ENCODE peak calls at places on chromosomes 16 and 17, in ten cellular contexts. R, F, M, W, Q, U, B, N, Y and V are unnamed samples.

GRCh38 chr16:53084141-53084541 is 29.4 kb downstream of the CHD9 start:
- DNase-seq in R (no peak), F (peak), M (no peak), W (no peak), Q (no peak), U (no peak), B (no peak), N (no peak), Y (no peak), V (no peak)

GRCh38 chr16:14669776-14670175 is 24.3 kb downstream of the PLA2G10 start:
- DNase-seq in R (no peak), F (peak), M (peak), W (no peak), Q (no peak), U (no peak), B (no peak), N (no peak), Y (peak), V (no peak)

GRCh38 chr16:56662357-56663354 is 4.9 kb downstream of the MT1F start:
- DNase-seq in R (peak), F (no peak), M (no peak), W (no peak), Q (no peak), U (no peak), B (no peak), N (no peak), Y (no peak), V (no peak)

GRCh38 chr16:23104032-23104955 is 45.0 kb downstream of the USP31 start:
- DNase-seq in R (no peak), F (no peak), M (no peak), W (no peak), Q (no peak), U (no peak), B (no peak), N (no peak), Y (no peak), V (no peak)

GRCh38 chr16:67833418-67834241 is 8.5 kb upstream of the THAP11 start:
- DNase-seq in R (peak), F (peak), M (peak), W (peak), Q (peak), U (peak), B (peak), N (peak), Y (peak), V (peak)

GRCh38 chr17:1985093-1985492 is 40.0 kb downstream of the RTN4RL1 start:
- DNase-seq in R (no peak), F (no peak), M (no peak), W (no peak), Q (no peak), U (no peak), B (no peak), N (no peak), Y (no peak), V (no peak)

GRCh38 chr17:29579866-29580771 is 9.3 kb downstream of the GIT1 start:
- DNase-seq in R (peak), F (peak), M (peak), W (peak), Q (no peak), U (peak), B (peak), N (peak), Y (peak), V (peak)

GRCh38 chr17:78104540-78104941 is 24.0 kb downstream of the TMC6 start:
- DNase-seq in R (no peak), F (no peak), M (no peak), W (no peak), Q (no peak), U (no peak), B (no peak), N (no peak), Y (no peak), V (no peak)

GRCh38 chr16:836221-836620 is 35.7 kb upstream of the GNG13 start:
- DNase-seq in R (no peak), F (no peak), M (no peak), W (no peak), Q (no peak), U (no peak), B (no peak), N (no peak), Y (no peak), V (no peak)

GRCh38 chr17:30091771-30092170 is 24.8 kb upstream of the NSRP1 start:
- DNase-seq in R (no peak), F (no peak), M (no peak), W (no peak), Q (no peak), U (no peak), B (no peak), N (no peak), Y (no peak), V (peak)

GRCh38 chr16:72927199-72928088 is 120.5 kb downstream of the ZFHX3 start:
- DNase-seq in R (no peak), F (no peak), M (peak), W (no peak), Q (peak), U (peak), B (no peak), N (no peak), Y (peak), V (peak)

GRCh38 chr16:25114121-25114520 is 2.6 kb downstream of the LCMT1 start:
- DNase-seq in R (no peak), F (no peak), M (no peak), W (no peak), Q (no peak), U (no peak), B (no peak), N (no peak), Y (no peak), V (no peak)

GRCh38 chr16:25108054-25108453 is 3.5 kb upstream of the LCMT1 start:
- DNase-seq in R (no peak), F (no peak), M (no peak), W (peak), Q (no peak), U (peak), B (peak), N (no peak), Y (no peak), V (no peak)

GRCh38 chr16:25109643-25110042 is 1.9 kb upstream of the LCMT1 start:
- DNase-seq in R (no peak), F (peak), M (peak), W (no peak), Q (peak), U (no peak), B (no peak), N (no peak), Y (no peak), V (peak)

GRCh38 chr16:25110392-25110947 is 1.1 kb upstream of the LCMT1 start:
- DNase-seq in R (no peak), F (no peak), M (no peak), W (no peak), Q (no peak), U (no peak), B (no peak), N (no peak), Y (no peak), V (no peak)

GRCh38 chr16:25111403-25112166 is at the start of gene LCMT1:
- DNase-seq in R (peak), F (peak), M (peak), W (peak), Q (peak), U (peak), B (peak), N (peak), Y (peak), V (peak)
- TF ChIP-seq CTCF in R (no peak), F (no peak), M (no peak), W (no peak), Q (no peak), U (no peak), B (no peak), N (no peak), Y (no peak), V (no peak)

DNA sequence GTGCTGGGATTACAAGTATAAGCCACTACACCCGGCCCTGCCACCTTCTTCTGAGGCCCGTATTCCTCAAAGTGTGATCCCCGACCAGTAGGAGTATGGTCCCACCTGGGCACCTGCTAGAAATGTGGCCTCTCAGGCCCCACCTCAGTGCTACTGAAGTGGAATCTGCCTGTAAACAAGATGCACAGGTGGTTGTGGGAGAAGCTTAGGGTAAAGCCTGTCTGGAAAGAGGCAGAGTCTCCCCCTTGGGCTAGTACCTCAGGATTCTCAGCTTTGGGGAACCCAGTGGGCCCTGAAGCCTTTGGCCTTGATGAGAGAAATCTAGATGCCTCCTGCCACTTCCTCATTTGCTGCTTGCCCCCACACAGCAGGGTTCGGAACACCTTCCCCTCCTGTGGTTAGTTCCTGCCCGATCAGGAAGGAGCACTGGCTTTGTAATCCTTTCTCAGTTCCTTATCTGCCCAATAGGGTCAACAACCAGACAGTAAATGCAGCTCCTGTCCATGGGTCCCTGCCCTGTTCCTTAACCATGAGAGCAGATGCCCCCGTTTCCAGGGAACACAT is 25.2 kb downstream of the TK2 start:
- DNase-seq in R (no peak), F (no peak), M (no peak), W (peak), Q (no peak), U (no peak), B (peak), N (no peak), Y (no peak), V (no peak)
- TF ChIP-seq CTCF in R (no peak), F (peak), M (no peak), W (peak), Q (no peak), U (no peak), B (no peak), N (no peak), Y (no peak), V (no peak)

DNA sequence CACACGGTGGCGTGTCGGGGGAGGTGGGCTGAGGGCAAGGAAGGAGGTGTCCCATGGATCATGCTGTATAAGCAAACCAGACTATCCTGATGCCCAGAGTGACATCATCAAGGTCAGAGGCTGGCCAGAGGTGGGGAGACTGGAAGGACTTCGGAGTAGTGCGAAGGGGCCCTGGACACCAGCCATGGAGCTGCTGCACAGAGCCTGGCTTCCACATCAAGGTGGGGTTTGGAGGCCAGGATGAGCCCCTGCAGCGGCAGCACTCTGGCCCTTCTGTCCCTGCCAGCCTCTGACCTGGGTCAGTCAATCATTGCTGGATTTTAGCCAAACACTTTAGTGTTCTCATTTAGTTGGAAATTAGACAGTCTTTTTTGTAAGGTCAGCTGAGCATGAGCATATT is 34.8 kb downstream of the MED13 start:
- DNase-seq in R (no peak), F (peak), M (no peak), W (no peak), Q (no peak), U (no peak), B (no peak), N (no peak), Y (no peak), V (no peak)
- TF ChIP-seq CTCF in R (no peak), F (no peak), M (no peak), W (no peak), Q (no peak), U (no peak), B (no peak), N (no peak), Y (no peak), V (no peak)

GRCh38 chr16:3490911-3491629 is 4.2 kb downstream of the C16orf90 start:
- DNase-seq in R (no peak), F (peak), M (no peak), W (no peak), Q (no peak), U (peak), B (peak), N (no peak), Y (no peak), V (no peak)
- TF ChIP-seq CTCF in R (no peak), F (no peak), M (no peak), W (peak), Q (no peak), U (peak), B (no peak), N (no peak), Y (no peak), V (no peak)

DNA sequence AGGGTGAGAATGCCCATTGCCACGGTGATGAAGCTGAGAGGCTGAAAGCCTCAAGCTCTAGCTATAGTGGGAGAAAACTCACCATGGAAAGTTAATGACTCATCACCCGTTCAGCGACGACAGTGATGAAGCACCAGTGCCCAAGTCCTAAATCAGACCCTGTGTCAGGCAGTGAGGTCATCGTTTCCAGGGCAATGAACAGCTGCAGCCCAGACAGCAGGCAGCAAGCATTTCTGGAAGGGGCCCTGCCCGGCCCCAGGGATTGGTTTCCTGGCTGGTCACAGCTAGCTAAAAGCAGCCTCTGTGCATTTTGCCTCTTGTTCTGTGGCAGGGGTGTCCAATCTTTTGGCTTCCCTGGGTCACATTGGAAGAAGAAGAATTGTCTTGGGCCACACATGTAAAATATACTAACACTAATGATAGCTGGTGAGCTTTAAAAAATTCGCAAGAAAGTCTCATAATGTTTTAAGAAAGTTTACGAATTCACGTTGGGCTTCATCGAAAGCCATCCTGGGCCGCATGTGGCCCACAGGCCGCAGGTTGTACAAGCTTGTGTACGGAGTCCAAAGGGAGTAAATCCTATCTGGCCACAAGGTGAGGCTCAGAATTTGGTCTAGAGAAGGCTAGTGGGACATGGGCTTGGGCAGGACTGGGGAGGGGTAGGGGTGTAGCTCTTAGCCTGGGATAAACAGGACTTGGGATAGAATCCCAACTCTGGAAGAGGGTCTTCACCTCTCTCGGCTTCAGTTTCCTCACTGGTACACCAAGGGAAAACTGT is 40.6 kb downstream of the MIS12 start:
- DNase-seq in R (peak), F (peak), M (peak), W (no peak), Q (peak), U (peak), B (peak), N (no peak), Y (peak), V (peak)
- TF ChIP-seq CTCF in R (no peak), F (no peak), M (no peak), W (no peak), Q (no peak), U (no peak), B (no peak), N (no peak), Y (no peak), V (no peak)

GRCh38 chr17:43369986-43370385 is 28.8 kb upstream of the ARL4D start:
- DNase-seq in R (no peak), F (no peak), M (no peak), W (no peak), Q (no peak), U (no peak), B (no peak), N (no peak), Y (no peak), V (no peak)

GRCh38 chr17:43367588-43368242 is 31.1 kb upstream of the ARL4D start:
- DNase-seq in R (peak), F (peak), M (no peak), W (peak), Q (peak), U (peak), B (peak), N (no peak), Y (no peak), V (peak)

GRCh38 chr17:43371227-43371821 is 27.5 kb upstream of the ARL4D start:
- DNase-seq in R (no peak), F (no peak), M (no peak), W (no peak), Q (no peak), U (no peak), B (no peak), N (no peak), Y (no peak), V (no peak)

GRCh38 chr17:43366809-43367587 is 31.8 kb upstream of the ARL4D start:
- DNase-seq in R (no peak), F (no peak), M (no peak), W (no peak), Q (no peak), U (no peak), B (no peak), N (no peak), Y (no peak), V (no peak)

DNA sequence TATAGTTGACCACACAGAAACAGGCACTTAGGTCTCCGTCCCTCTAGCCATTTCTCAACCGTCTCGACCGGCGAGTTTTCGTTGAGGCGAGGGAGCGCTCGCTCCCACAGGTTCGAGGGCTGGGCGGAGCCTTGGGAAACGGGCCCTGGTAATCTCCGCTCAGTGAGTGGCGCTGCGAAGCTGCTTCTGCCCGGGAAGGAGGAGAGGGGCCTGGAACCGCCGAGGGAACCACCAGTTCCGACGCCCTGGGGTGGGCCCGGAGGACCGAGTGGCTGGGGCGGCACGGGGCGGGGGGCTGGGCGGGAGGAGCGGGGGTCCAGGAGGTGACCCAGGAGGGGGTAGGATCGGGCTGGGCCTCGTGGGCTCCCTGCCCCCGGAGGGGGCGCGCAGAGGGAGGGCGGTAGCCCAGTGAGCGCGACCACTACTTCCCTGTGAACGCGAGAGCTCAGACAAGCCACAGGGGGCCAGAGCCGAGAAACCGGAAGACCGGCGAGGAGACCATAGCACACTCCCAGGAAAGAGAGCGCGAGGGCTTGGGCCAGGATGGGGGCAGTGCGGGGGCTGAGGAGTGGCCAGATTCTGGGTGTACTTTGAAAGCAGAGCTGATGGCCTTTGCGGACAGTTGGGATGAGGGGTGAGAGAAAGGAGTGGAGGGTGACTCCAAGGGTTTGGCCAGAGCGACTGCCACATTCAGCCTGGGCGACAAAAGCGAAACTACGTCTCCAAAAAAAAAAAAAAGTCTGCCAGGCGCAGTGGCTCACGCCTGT is 29.9 kb upstream of the ARL4D start:
- DNase-seq in R (peak), F (peak), M (peak), W (peak), Q (no peak), U (no peak), B (peak), N (peak), Y (peak), V (peak)
- TF ChIP-seq CTCF in R (no peak), F (peak), M (no peak), W (no peak), Q (no peak), U (no peak), B (peak), N (no peak), Y (no peak), V (no peak)

DNA sequence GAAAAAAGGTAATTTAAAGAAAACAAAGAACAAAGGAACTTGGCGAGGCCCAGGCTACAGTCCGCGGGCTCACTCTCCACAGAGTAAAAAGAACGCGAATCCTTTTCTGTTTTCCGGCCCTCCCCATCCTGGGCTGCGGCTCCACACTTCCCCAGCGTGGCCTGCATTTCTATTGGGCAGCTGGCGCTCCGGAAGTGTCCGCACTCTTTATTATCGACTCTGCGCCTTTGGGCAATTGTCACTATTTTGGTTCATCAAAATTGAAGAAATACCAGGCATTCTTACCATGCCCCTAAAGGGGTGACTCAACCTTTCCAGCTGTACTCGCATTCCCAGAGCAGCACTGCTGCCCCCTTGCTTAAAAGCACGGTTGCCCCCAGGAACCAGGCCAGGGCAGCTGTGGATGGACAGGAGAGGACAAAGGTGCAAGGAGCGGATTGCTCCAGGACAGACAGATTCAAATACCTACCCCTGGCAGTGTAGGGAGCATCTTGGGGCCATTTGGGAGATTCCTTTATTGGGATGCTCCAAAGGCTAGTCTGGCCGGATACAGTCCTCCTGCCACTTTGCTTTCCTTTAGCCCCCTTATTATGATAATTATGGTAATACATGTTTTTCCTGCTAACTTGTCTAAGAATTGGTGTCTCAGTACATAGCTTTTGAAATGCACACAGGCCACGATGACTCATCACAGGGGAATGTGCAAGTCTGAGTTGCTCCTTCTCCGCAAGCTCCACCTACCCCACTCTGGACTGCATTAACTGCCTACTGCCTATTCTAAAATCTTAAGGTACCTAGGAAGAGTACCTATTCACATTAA is 985 bp upstream of the SLFN12 start:
- DNase-seq in R (peak), F (peak), M (peak), W (peak), Q (peak), U (no peak), B (peak), N (peak), Y (peak), V (peak)
- TF ChIP-seq CTCF in R (no peak), F (no peak), M (no peak), W (no peak), Q (peak), U (no peak), B (no peak), N (no peak), Y (peak), V (peak)

GRCh38 chr17:14058051-14058450 is 11.3 kb upstream of the COX10 start:
- DNase-seq in R (no peak), F (no peak), M (no peak), W (no peak), Q (no peak), U (no peak), B (no peak), N (no peak), Y (no peak), V (peak)

GRCh38 chr17:14060706-14061105 is 8.6 kb upstream of the COX10 start:
- DNase-seq in R (no peak), F (no peak), M (no peak), W (no peak), Q (no peak), U (no peak), B (no peak), N (no peak), Y (no peak), V (no peak)

GRCh38 chr17:14067347-14067746 is 2.0 kb upstream of the COX10 start:
- DNase-seq in R (no peak), F (no peak), M (no peak), W (no peak), Q (no peak), U (no peak), B (no peak), N (no peak), Y (no peak), V (no peak)

GRCh38 chr17:14057591-14057990 is 11.7 kb upstream of the COX10 start:
- DNase-seq in R (no peak), F (no peak), M (no peak), W (no peak), Q (no peak), U (no peak), B (no peak), N (no peak), Y (no peak), V (no peak)

GRCh38 chr17:14061666-14062560 is 7.4 kb upstream of the COX10 start:
- DNase-seq in R (no peak), F (peak), M (peak), W (no peak), Q (peak), U (no peak), B (no peak), N (no peak), Y (no peak), V (peak)
- TF ChIP-seq CTCF in R (no peak), F (peak), M (no peak), W (no peak), Q (peak), U (no peak), B (no peak), N (no peak), Y (no peak), V (peak)